ENCODE peak calls at places on chromosomes 6 and 20, in nine cellular contexts. S is right cardiac atrium; Q is NCI-H69; H is CD4-positive, alpha-beta T cell; F is AG20443; A is thoracic aorta; K is HCT116; G is activated T-helper 9 cell treated with anti-CD3 and anti-CD28 coated beads, Interleukin-2, amount 50 U/mL, for 16 hours; E is IMR-90. J is an unnamed sample.

GRCh38 chr6:26575494-26575939 is 21.2 kb upstream of the ABT1 start:
- DNase-seq in K (no peak), H (no peak), S (no peak), A (no peak), E (peak; percentile 28), Q (peak; percentile 66), F (no peak), G (no peak), J (no peak)

GRCh38 chr6:6003334-6004146 is 3.2 kb downstream of the NRN1 start:
- DNase-seq in A (no peak), K (no peak), Q (no peak), F (peak; percentile 29), H (no peak), S (peak; percentile 49), E (no peak), G (no peak), J (no peak)

GRCh38 chr6:113488812-113489685 is 368.1 kb upstream of the MARCKS start:
- DNase-seq in A (no peak), K (no peak), H (no peak), F (no peak), S (no peak), Q (peak; percentile 34), G (no peak), E (no peak), J (no peak)

GRCh38 chr20:57426156-57426769 is 35.1 kb downstream of the RBM38 start:
- DNase-seq in F (no peak), G (no peak), E (no peak), Q (peak; percentile 71), H (no peak), S (no peak), K (no peak), A (no peak), J (no peak)

GRCh38 chr6:166677941-166678340 is 50.9 kb upstream of the RPS6KA2 start:
- DNase-seq in E (no peak), Q (no peak), K (no peak), A (no peak), G (no peak), S (no peak), H (no peak), F (no peak), J (no peak)

GRCh38 chr20:5504061-5504739 is 187.4 kb upstream of the PROKR2 start:
- DNase-seq in K (no peak), F (peak; percentile 89), E (no peak), Q (peak; percentile 94), G (no peak), S (peak; percentile 91), H (no peak), A (peak; percentile 9), J (no peak)

GRCh38 chr6:124007915-124008688 is 204.4 kb downstream of the NKAIN2 start:
- DNase-seq in K (no peak), H (no peak), Q (peak; percentile 70), E (no peak), S (no peak), A (no peak), F (no peak), G (no peak), J (no peak)

GRCh38 chr20:47727170-47727880 is 58.0 kb downstream of the SULF2 start:
- DNase-seq in H (peak; percentile 52), G (peak; percentile 42), S (peak; percentile 75), F (no peak), Q (no peak), E (no peak), A (no peak), K (no peak), J (peak; percentile 64)

GRCh38 chr20:25203089-25203488 is 7.6 kb downstream of the ENTPD6 start:
- DNase-seq in F (no peak), H (no peak), K (no peak), A (no peak), S (no peak), G (no peak), Q (no peak), E (no peak), J (no peak)

GRCh38 chr6:31631209-31631608 is 10.7 kb downstream of the PRRC2A start:
- DNase-seq in S (peak; percentile 40), E (no peak), H (no peak), K (no peak), A (no peak), F (no peak), G (no peak), Q (no peak), J (no peak)

GRCh38 chr6:147283460-147283859 is 79.2 kb downstream of the STXBP5 start:
- DNase-seq in A (no peak), G (no peak), E (peak; percentile 73), S (no peak), K (no peak), H (no peak), F (no peak), Q (peak; percentile 63), J (no peak)

GRCh38 chr6:161168281-161168891 is 105.5 kb downstream of the AGPAT4 start:
- DNase-seq in S (no peak), F (peak; percentile 77), G (no peak), Q (peak; percentile 100), A (no peak), K (peak; percentile 86), H (no peak), E (peak; percentile 99), J (no peak)

GRCh38 chr20:6152777-6153176 is 29.9 kb upstream of the FERMT1 start:
- DNase-seq in G (no peak), Q (no peak), K (no peak), E (no peak), H (no peak), S (no peak), A (no peak), F (no peak), J (no peak)

GRCh38 chr6:137409378-137409777 is 84.8 kb downstream of the OLIG3 start:
- DNase-seq in Q (no peak), E (no peak), K (no peak), F (no peak), A (no peak), H (no peak), S (no peak), G (no peak), J (no peak)

GRCh38 chr6:65671922-65672321 is 35.1 kb downstream of the EYS start:
- DNase-seq in K (no peak), F (no peak), G (no peak), S (no peak), E (no peak), A (no peak), Q (peak; percentile 94), H (no peak), J (no peak)

GRCh38 chr20:24781061-24781980 is 167.7 kb upstream of the CST7 start:
- DNase-seq in Q (peak; percentile 62), S (no peak), A (no peak), H (no peak), F (peak; percentile 77), G (no peak), K (no peak), E (peak; percentile 36), J (no peak)

GRCh38 chr6:45663181-45664180 is 285.7 kb upstream of the SUPT3H start:
- DNase-seq in Q (no peak), G (peak; percentile 32), K (no peak), F (no peak), H (peak; percentile 26), S (peak; percentile 62), A (no peak), E (no peak), J (peak; percentile 49)

GRCh38 chr20:10758446-10758845 is 84.6 kb upstream of the JAG1 start:
- DNase-seq in K (no peak), S (no peak), G (no peak), Q (no peak), H (no peak), A (no peak), F (no peak), E (peak; percentile 53), J (no peak)

GRCh38 chr6:38522322-38522721 is 117.4 kb downstream of the BTBD9 start:
- DNase-seq in F (peak; percentile 67), K (no peak), E (peak; percentile 88), A (no peak), S (no peak), Q (no peak), H (no peak), G (no peak), J (no peak)

GRCh38 chr6:34817337-34817910 is 25.5 kb downstream of the BLTP3A start:
- DNase-seq in F (no peak), A (no peak), E (no peak), K (no peak), G (no peak), H (no peak), S (no peak), Q (peak; percentile 74), J (no peak)

GRCh38 chr6:108945686-108946158 is 97.5 kb downstream of the ARMC2 start:
- DNase-seq in F (peak; percentile 77), S (peak; percentile 97), G (no peak), Q (peak; percentile 93), K (no peak), E (no peak), A (peak; percentile 40), H (no peak), J (no peak)

GRCh38 chr6:127851197-127851596 is 49.7 kb downstream of the THEMIS start:
- DNase-seq in S (no peak), G (no peak), Q (no peak), F (peak; percentile 18), E (peak; percentile 26), K (no peak), A (no peak), H (no peak), J (no peak)

GRCh38 chr6:112287836-112288235 is 33.5 kb upstream of the LAMA4 start:
- DNase-seq in H (no peak), A (no peak), E (peak; percentile 24), Q (no peak), G (no peak), F (no peak), S (no peak), K (no peak), J (no peak)

GRCh38 chr6:104218132-104218531 is 641.6 kb downstream of the HACE1 start:
- DNase-seq in F (no peak), Q (no peak), E (no peak), A (no peak), K (no peak), S (no peak), G (no peak), H (no peak), J (no peak)

GRCh38 chr6:11525468-11526155 is 11.9 kb upstream of the TMEM170B start:
- DNase-seq in S (no peak), K (no peak), F (peak; percentile 75), A (no peak), G (no peak), E (peak; percentile 13), Q (no peak), H (no peak), J (no peak)

GRCh38 chr6:7461416-7461815 is 71.8 kb downstream of the RIOK1 start:
- DNase-seq in K (no peak), S (no peak), H (no peak), F (peak; percentile 73), G (no peak), Q (no peak), A (no peak), E (peak; percentile 12), J (no peak)

GRCh38 chr6:17179246-17180073 is 77.6 kb downstream of the STMND1 start:
- DNase-seq in G (no peak), S (no peak), H (no peak), K (no peak), E (peak; percentile 68), F (peak; percentile 53), A (no peak), Q (peak; percentile 23), J (no peak)

GRCh38 chr6:166112580-166112979 is 55.1 kb downstream of the TBXT start:
- DNase-seq in S (no peak), G (no peak), A (no peak), E (peak; percentile 53), K (no peak), H (no peak), Q (no peak), F (peak; percentile 93), J (no peak)

J was measured in CD8-positive, alpha-beta T cell.